ENCODE peak calls at places on chromosome 14, in six cellular contexts. C is mucosa of gallbladder, E is hippocampal formation, G is tibial artery, B is NB4, S is NCI-H2081. Z is an unnamed sample.

GRCh38 chr14:89640141-89640540 is 223.1 kb upstream of the FOXN3 start:
- DNase-seq in C (no peak), E (no peak), G (no peak), B (no peak), S (no peak), Z (no peak)

GRCh38 chr14:57812000-57812399 is 53.9 kb downstream of the SLC35F4 start:
- DNase-seq in C (no peak), E (no peak), G (no peak), B (peak), S (no peak), Z (no peak)

GRCh38 chr14:44995196-44995595 is 33.2 kb downstream of the TOGARAM1 start:
- DNase-seq in C (no peak), E (no peak), G (no peak), B (no peak), S (no peak), Z (no peak)

GRCh38 chr14:63493246-63493645 is 49.9 kb downstream of the PPP2R5E start:
- DNase-seq in C (no peak), E (no peak), G (no peak), B (peak), S (no peak), Z (no peak)

GRCh38 chr14:75911883-75912282 is 69.9 kb downstream of the TGFB3 start:
- DNase-seq in C (peak), E (peak), G (no peak), B (no peak), S (no peak), Z (no peak)

GRCh38 chr14:92941531-92941930 is 18.6 kb downstream of the CHGA start:
- DNase-seq in C (no peak), E (no peak), G (no peak), B (no peak), S (no peak), Z (no peak)

GRCh38 chr14:64266206-64266605 is 28.0 kb downstream of the ESR2 start:
- DNase-seq in C (no peak), E (no peak), G (no peak), B (peak), S (no peak), Z (no peak)

GRCh38 chr14:88364710-88365413 is 20.6 kb upstream of the SPATA7 start:
- DNase-seq in C (no peak), E (no peak), G (no peak), B (no peak), S (no peak), Z (no peak)

GRCh38 chr14:92973265-92973797 is 50.4 kb downstream of the CHGA start:
- DNase-seq in C (peak), E (peak), G (peak), B (peak), S (peak), Z (peak)